ENCODE peak calls at places on chromosomes 12 and 14, in ten cellular contexts. One of them, this sample, is unnamed.
A peak's percentile ranks its signal among the peaks of the same experiment; 100 is the strongest.

GRCh38 chr12:29317556-29318363 is 63.2 kb downstream of the ERGIC2 start:
- DNase-seq in spleen: no peak
- DNase-seq in vagina: no peak
- DNase-seq in heart right ventricle: peak; percentile 65
- DNase-seq in type B pancreatic cell: no peak
- DNase-seq in body of pancreas: peak; percentile 35
- DNase-seq in foreskin fibroblast: peak; percentile 45
- DNase-seq in IMR-90: peak; percentile 30
- DNase-seq in fibroblast of lung: peak; percentile 40
- DNase-seq in upper lobe of right lung: no peak
- DNase-seq in this sample: no peak

GRCh38 chr14:93009471-93010117 is 86.6 kb downstream of the CHGA start:
- DNase-seq in spleen: no peak
- DNase-seq in vagina: no peak
- DNase-seq in heart right ventricle: no peak
- DNase-seq in type B pancreatic cell: no peak
- DNase-seq in body of pancreas: no peak
- DNase-seq in foreskin fibroblast: peak; percentile 82
- DNase-seq in IMR-90: no peak
- DNase-seq in fibroblast of lung: no peak
- DNase-seq in upper lobe of right lung: no peak
- DNase-seq in this sample: no peak

GRCh38 chr14:105861985-105862465 is 335.6 kb downstream of the TMEM121 start:
- DNase-seq in spleen: peak; percentile 82
- DNase-seq in vagina: no peak
- DNase-seq in heart right ventricle: no peak
- DNase-seq in type B pancreatic cell: no peak
- DNase-seq in body of pancreas: no peak
- DNase-seq in foreskin fibroblast: no peak
- DNase-seq in IMR-90: no peak
- DNase-seq in fibroblast of lung: no peak
- DNase-seq in upper lobe of right lung: no peak
- DNase-seq in this sample: no peak

GRCh38 chr12:111529424-111530368 is 69.4 kb downstream of the ATXN2 start:
- DNase-seq in spleen: no peak
- DNase-seq in vagina: no peak
- DNase-seq in heart right ventricle: peak; percentile 23
- DNase-seq in type B pancreatic cell: no peak
- DNase-seq in body of pancreas: peak; percentile 39
- DNase-seq in foreskin fibroblast: peak; percentile 33
- DNase-seq in IMR-90: peak; percentile 59
- DNase-seq in fibroblast of lung: peak; percentile 56
- DNase-seq in upper lobe of right lung: no peak
- DNase-seq in this sample: no peak

GRCh38 chr12:10867381-10867780 is 16.7 kb downstream of the PRH1 start:
- DNase-seq in spleen: no peak
- DNase-seq in vagina: no peak
- DNase-seq in heart right ventricle: no peak
- DNase-seq in type B pancreatic cell: no peak
- DNase-seq in body of pancreas: no peak
- DNase-seq in foreskin fibroblast: no peak
- DNase-seq in IMR-90: no peak
- DNase-seq in fibroblast of lung: no peak
- DNase-seq in upper lobe of right lung: no peak
- DNase-seq in this sample: no peak

GRCh38 chr14:69237584-69237983 is 22.4 kb upstream of the GALNT16 start:
- DNase-seq in spleen: no peak
- DNase-seq in vagina: no peak
- DNase-seq in heart right ventricle: no peak
- DNase-seq in type B pancreatic cell: no peak
- DNase-seq in body of pancreas: no peak
- DNase-seq in foreskin fibroblast: no peak
- DNase-seq in IMR-90: no peak
- DNase-seq in fibroblast of lung: no peak
- DNase-seq in upper lobe of right lung: no peak
- DNase-seq in this sample: no peak

GRCh38 chr12:67698711-67699603 is 50.4 kb downstream of the DYRK2 start:
- DNase-seq in spleen: no peak
- DNase-seq in vagina: no peak
- DNase-seq in heart right ventricle: no peak
- DNase-seq in type B pancreatic cell: no peak
- DNase-seq in body of pancreas: no peak
- DNase-seq in foreskin fibroblast: no peak
- DNase-seq in IMR-90: peak; percentile 52
- DNase-seq in fibroblast of lung: peak; percentile 67
- DNase-seq in upper lobe of right lung: no peak
- DNase-seq in this sample: no peak

GRCh38 chr12:90261283-90261682 is 552.6 kb upstream of the ATP2B1 start:
- DNase-seq in spleen: no peak
- DNase-seq in vagina: no peak
- DNase-seq in heart right ventricle: no peak
- DNase-seq in type B pancreatic cell: no peak
- DNase-seq in body of pancreas: no peak
- DNase-seq in foreskin fibroblast: no peak
- DNase-seq in IMR-90: peak; percentile 9
- DNase-seq in fibroblast of lung: peak; percentile 42
- DNase-seq in upper lobe of right lung: no peak
- DNase-seq in this sample: no peak

GRCh38 chr14:90809530-90810312 is 6.5 kb downstream of the TTC7B start:
- DNase-seq in spleen: no peak
- DNase-seq in vagina: no peak
- DNase-seq in heart right ventricle: no peak
- DNase-seq in type B pancreatic cell: no peak
- DNase-seq in body of pancreas: no peak
- DNase-seq in foreskin fibroblast: no peak
- DNase-seq in IMR-90: no peak
- DNase-seq in fibroblast of lung: no peak
- DNase-seq in upper lobe of right lung: no peak
- DNase-seq in this sample: no peak

GRCh38 chr12:101855364-101855884 is 22.0 kb upstream of the DRAM1 start:
- DNase-seq in spleen: no peak
- DNase-seq in vagina: no peak
- DNase-seq in heart right ventricle: no peak
- DNase-seq in type B pancreatic cell: no peak
- DNase-seq in body of pancreas: no peak
- DNase-seq in foreskin fibroblast: no peak
- DNase-seq in IMR-90: peak; percentile 69
- DNase-seq in fibroblast of lung: peak; percentile 58
- DNase-seq in upper lobe of right lung: no peak
- DNase-seq in this sample: no peak

GRCh38 chr14:101731187-101732080 is 30.1 kb upstream of the PPP2R5C start:
- DNase-seq in spleen: peak; percentile 90
- DNase-seq in vagina: peak; percentile 96
- DNase-seq in heart right ventricle: peak; percentile 39
- DNase-seq in type B pancreatic cell: no peak
- DNase-seq in body of pancreas: peak; percentile 92
- DNase-seq in foreskin fibroblast: peak; percentile 56
- DNase-seq in IMR-90: peak; percentile 41
- DNase-seq in fibroblast of lung: peak; percentile 84
- DNase-seq in upper lobe of right lung: peak; percentile 90
- DNase-seq in this sample: peak; percentile 9

GRCh38 chr14:98633380-98633779 is 638.6 kb downstream of the BCL11B start:
- DNase-seq in spleen: no peak
- DNase-seq in vagina: no peak
- DNase-seq in heart right ventricle: no peak
- DNase-seq in type B pancreatic cell: no peak
- DNase-seq in body of pancreas: peak; percentile 24
- DNase-seq in foreskin fibroblast: no peak
- DNase-seq in IMR-90: no peak
- DNase-seq in fibroblast of lung: no peak
- DNase-seq in upper lobe of right lung: no peak
- DNase-seq in this sample: no peak

GRCh38 chr14:100786131-100786530 is 39.8 kb upstream of the MEG3 start:
- DNase-seq in spleen: peak; percentile 41
- DNase-seq in vagina: no peak
- DNase-seq in heart right ventricle: no peak
- DNase-seq in type B pancreatic cell: no peak
- DNase-seq in body of pancreas: no peak
- DNase-seq in foreskin fibroblast: no peak
- DNase-seq in IMR-90: no peak
- DNase-seq in fibroblast of lung: no peak
- DNase-seq in upper lobe of right lung: no peak
- DNase-seq in this sample: no peak

GRCh38 chr14:82533351-82533750 is 999.7 kb upstream of the SEL1L start:
- DNase-seq in spleen: no peak
- DNase-seq in vagina: no peak
- DNase-seq in heart right ventricle: no peak
- DNase-seq in type B pancreatic cell: no peak
- DNase-seq in body of pancreas: no peak
- DNase-seq in foreskin fibroblast: no peak
- DNase-seq in IMR-90: no peak
- DNase-seq in fibroblast of lung: no peak
- DNase-seq in upper lobe of right lung: no peak
- DNase-seq in this sample: no peak

GRCh38 chr12:113241191-113242017 is 20.1 kb downstream of the TPCN1 start:
- DNase-seq in spleen: peak; percentile 66
- DNase-seq in vagina: no peak
- DNase-seq in heart right ventricle: no peak
- DNase-seq in type B pancreatic cell: no peak
- DNase-seq in body of pancreas: peak; percentile 82
- DNase-seq in foreskin fibroblast: peak; percentile 90
- DNase-seq in IMR-90: peak; percentile 96
- DNase-seq in fibroblast of lung: peak; percentile 95
- DNase-seq in upper lobe of right lung: no peak
- DNase-seq in this sample: peak; percentile 97

GRCh38 chr14:37985826-37986470 is 221.8 kb upstream of the SSTR1 start:
- DNase-seq in spleen: no peak
- DNase-seq in vagina: no peak
- DNase-seq in heart right ventricle: peak; percentile 27
- DNase-seq in type B pancreatic cell: no peak
- DNase-seq in body of pancreas: peak; percentile 51
- DNase-seq in foreskin fibroblast: peak; percentile 24
- DNase-seq in IMR-90: peak; percentile 65
- DNase-seq in fibroblast of lung: peak; percentile 13
- DNase-seq in upper lobe of right lung: no peak
- DNase-seq in this sample: no peak

GRCh38 chr14:96245710-96246534 is 10.1 kb upstream of the BDKRB1 start:
- DNase-seq in spleen: peak; percentile 27
- DNase-seq in vagina: no peak
- DNase-seq in heart right ventricle: no peak
- DNase-seq in type B pancreatic cell: no peak
- DNase-seq in body of pancreas: no peak
- DNase-seq in foreskin fibroblast: no peak
- DNase-seq in IMR-90: peak; percentile 85
- DNase-seq in fibroblast of lung: peak; percentile 85
- DNase-seq in upper lobe of right lung: peak; percentile 13
- DNase-seq in this sample: no peak

GRCh38 chr12:57993030-57993429 is 51.7 kb downstream of the ATP23 start:
- DNase-seq in spleen: no peak
- DNase-seq in vagina: no peak
- DNase-seq in heart right ventricle: no peak
- DNase-seq in type B pancreatic cell: no peak
- DNase-seq in body of pancreas: no peak
- DNase-seq in foreskin fibroblast: no peak
- DNase-seq in IMR-90: peak; percentile 28
- DNase-seq in fibroblast of lung: peak; percentile 15
- DNase-seq in upper lobe of right lung: no peak
- DNase-seq in this sample: no peak
- TF ChIP-seq CTCF in spleen: no peak
- TF ChIP-seq CTCF in vagina: no peak
- TF ChIP-seq CTCF in heart right ventricle: no peak
- TF ChIP-seq CTCF in type B pancreatic cell: peak; percentile 12
- TF ChIP-seq CTCF in body of pancreas: peak; percentile 3
- TF ChIP-seq CTCF in foreskin fibroblast: peak; percentile 52
- TF ChIP-seq CTCF in IMR-90: peak; percentile 49
- TF ChIP-seq CTCF in fibroblast of lung: peak; percentile 46
- TF ChIP-seq CTCF in upper lobe of right lung: no peak
- TF ChIP-seq CTCF in this sample: peak; percentile 0

GRCh38 chr12:96208801-96209534 is 14.8 kb downstream of the ELK3 start:
- DNase-seq in spleen: peak; percentile 85
- DNase-seq in vagina: no peak
- DNase-seq in heart right ventricle: no peak
- DNase-seq in type B pancreatic cell: no peak
- DNase-seq in body of pancreas: no peak
- DNase-seq in foreskin fibroblast: no peak
- DNase-seq in IMR-90: no peak
- DNase-seq in fibroblast of lung: no peak
- DNase-seq in upper lobe of right lung: no peak
- DNase-seq in this sample: no peak
- TF ChIP-seq CTCF in spleen: no peak
- TF ChIP-seq CTCF in vagina: no peak
- TF ChIP-seq CTCF in heart right ventricle: peak; percentile 33
- TF ChIP-seq CTCF in type B pancreatic cell: no peak
- TF ChIP-seq CTCF in body of pancreas: no peak
- TF ChIP-seq CTCF in foreskin fibroblast: no peak
- TF ChIP-seq CTCF in IMR-90: peak; percentile 12
- TF ChIP-seq CTCF in fibroblast of lung: no peak
- TF ChIP-seq CTCF in upper lobe of right lung: no peak
- TF ChIP-seq CTCF in this sample: no peak

GRCh38 chr12:12019881-12020280 is 50.9 kb upstream of the BCL2L14 start:
- DNase-seq in spleen: no peak
- DNase-seq in vagina: no peak
- DNase-seq in heart right ventricle: no peak
- DNase-seq in type B pancreatic cell: no peak
- DNase-seq in body of pancreas: no peak
- DNase-seq in foreskin fibroblast: no peak
- DNase-seq in IMR-90: no peak
- DNase-seq in fibroblast of lung: no peak
- DNase-seq in upper lobe of right lung: no peak
- DNase-seq in this sample: no peak
- TF ChIP-seq CTCF in spleen: no peak
- TF ChIP-seq CTCF in vagina: no peak
- TF ChIP-seq CTCF in heart right ventricle: no peak
- TF ChIP-seq CTCF in type B pancreatic cell: no peak
- TF ChIP-seq CTCF in body of pancreas: no peak
- TF ChIP-seq CTCF in foreskin fibroblast: no peak
- TF ChIP-seq CTCF in IMR-90: no peak
- TF ChIP-seq CTCF in fibroblast of lung: no peak
- TF ChIP-seq CTCF in upper lobe of right lung: no peak
- TF ChIP-seq CTCF in this sample: no peak

GRCh38 chr12:122866950-122867607 is 28.8 kb downstream of the VPS37B start:
- DNase-seq in spleen: peak; percentile 78
- DNase-seq in vagina: no peak
- DNase-seq in heart right ventricle: no peak
- DNase-seq in type B pancreatic cell: no peak
- DNase-seq in body of pancreas: no peak
- DNase-seq in foreskin fibroblast: no peak
- DNase-seq in IMR-90: no peak
- DNase-seq in fibroblast of lung: no peak
- DNase-seq in upper lobe of right lung: peak; percentile 53
- DNase-seq in this sample: no peak

GRCh38 chr12:122866379-122866778 is 29.5 kb downstream of the VPS37B start:
- DNase-seq in spleen: peak; percentile 72
- DNase-seq in vagina: no peak
- DNase-seq in heart right ventricle: no peak
- DNase-seq in type B pancreatic cell: no peak
- DNase-seq in body of pancreas: peak; percentile 54
- DNase-seq in foreskin fibroblast: no peak
- DNase-seq in IMR-90: no peak
- DNase-seq in fibroblast of lung: no peak
- DNase-seq in upper lobe of right lung: peak; percentile 54
- DNase-seq in this sample: no peak

GRCh38 chr12:122867701-122868461 is 28.0 kb downstream of the VPS37B start:
- DNase-seq in spleen: peak; percentile 83
- DNase-seq in vagina: no peak
- DNase-seq in heart right ventricle: peak; percentile 73
- DNase-seq in type B pancreatic cell: no peak
- DNase-seq in body of pancreas: peak; percentile 95
- DNase-seq in foreskin fibroblast: no peak
- DNase-seq in IMR-90: no peak
- DNase-seq in fibroblast of lung: no peak
- DNase-seq in upper lobe of right lung: peak; percentile 64
- DNase-seq in this sample: no peak

GRCh38 chr12:122864894-122865253 is 29.6 kb downstream of the HIP1R start:
- DNase-seq in spleen: no peak
- DNase-seq in vagina: no peak
- DNase-seq in heart right ventricle: no peak
- DNase-seq in type B pancreatic cell: no peak
- DNase-seq in body of pancreas: no peak
- DNase-seq in foreskin fibroblast: no peak
- DNase-seq in IMR-90: no peak
- DNase-seq in fibroblast of lung: no peak
- DNase-seq in upper lobe of right lung: peak; percentile 28
- DNase-seq in this sample: no peak

GRCh38 chr12:122865268-122866231 is 30.3 kb downstream of the HIP1R start:
- DNase-seq in spleen: peak; percentile 79
- DNase-seq in vagina: no peak
- DNase-seq in heart right ventricle: no peak
- DNase-seq in type B pancreatic cell: no peak
- DNase-seq in body of pancreas: peak; percentile 80
- DNase-seq in foreskin fibroblast: no peak
- DNase-seq in IMR-90: no peak
- DNase-seq in fibroblast of lung: no peak
- DNase-seq in upper lobe of right lung: peak; percentile 72
- DNase-seq in this sample: no peak
- TF ChIP-seq CTCF in spleen: peak; percentile 22
- TF ChIP-seq CTCF in vagina: no peak
- TF ChIP-seq CTCF in heart right ventricle: peak; percentile 43
- TF ChIP-seq CTCF in type B pancreatic cell: peak; percentile 52
- TF ChIP-seq CTCF in body of pancreas: peak; percentile 63
- TF ChIP-seq CTCF in foreskin fibroblast: peak; percentile 25
- TF ChIP-seq CTCF in IMR-90: peak; percentile 31
- TF ChIP-seq CTCF in fibroblast of lung: peak; percentile 15
- TF ChIP-seq CTCF in upper lobe of right lung: peak; percentile 40
- TF ChIP-seq CTCF in this sample: peak; percentile 45